ENCODE peak calls at places on chromosome 20, in nine cellular contexts. K is tibial nerve; D is NCI-H2029; T is stimulated activated CD8-positive, alpha-beta memory T cell treated with anti-CD3 and anti-CD28 coated beads, Interleukin-4, amount 100 ng/mL, for 1 hour; J is body of pancreas; A is anterior cingulate cortex; M is astrocyte of the cerebellum; N is NCI-H1436; H is CD8-positive, alpha-beta memory T cell. V is an unnamed sample.

GRCh38 chr20:49701313-49701731 is 12.4 kb downstream of the B4GALT5 start:
- DNase-seq in A (no peak), J (no peak), D (peak), N (no peak), K (no peak), T (no peak), H (peak), M (no peak), V (no peak)

GRCh38 chr20:20759132-20759531 is 46.7 kb upstream of the RALGAPA2 start:
- DNase-seq in J (no peak), H (no peak), M (no peak), K (no peak), A (no peak), T (no peak), N (no peak), D (no peak), V (no peak)

GRCh38 chr20:46512943-46513844 is at the start of gene ZNF334:
- DNase-seq in A (peak), H (no peak), N (peak), J (peak), M (no peak), K (no peak), T (no peak), D (peak), V (no peak)

GRCh38 chr20:46423882-46424482 is 17.6 kb upstream of the ELMO2 start:
- DNase-seq in T (no peak), H (no peak), J (no peak), M (no peak), A (no peak), N (no peak), K (no peak), D (no peak), V (no peak)

GRCh38 chr20:3813758-3814581 is 6.4 kb upstream of the AP5S1 start:
- DNase-seq in A (no peak), N (no peak), M (no peak), H (no peak), T (no peak), K (no peak), D (no peak), J (peak), V (no peak)

GRCh38 chr20:37690626-37691369 is 3.0 kb upstream of the CTNNBL1 start:
- DNase-seq in T (no peak), M (no peak), A (no peak), D (no peak), K (no peak), H (no peak), N (no peak), J (no peak), V (no peak)

GRCh38 chr20:7989379-7989778 is 30.2 kb downstream of the TMX4 start:
- DNase-seq in D (no peak), K (no peak), A (no peak), H (no peak), M (no peak), N (no peak), T (no peak), J (no peak), V (no peak)

GRCh38 chr20:63124782-63125580 is 91.0 kb downstream of the YTHDF1 start:
- DNase-seq in T (no peak), A (no peak), J (no peak), H (no peak), D (no peak), M (no peak), K (no peak), N (no peak), V (no peak)

GRCh38 chr20:46696791-46697279 is 7.6 kb upstream of the TP53RK start:
- DNase-seq in A (no peak), N (no peak), J (no peak), K (no peak), T (no peak), H (no peak), M (no peak), D (no peak), V (no peak)

GRCh38 chr20:38217791-38218565 is 42.6 kb downstream of the KIAA1755 start:
- DNase-seq in D (no peak), K (no peak), H (no peak), A (peak), N (no peak), J (peak), M (peak), T (no peak), V (peak)

GRCh38 chr20:61037498-61037897 is 214.6 kb upstream of the CDH4 start:
- DNase-seq in T (no peak), A (no peak), N (no peak), M (no peak), D (no peak), K (no peak), J (no peak), H (no peak), V (no peak)

GRCh38 chr20:38450412-38450975 is 15.4 kb upstream of the SNHG17 start:
- DNase-seq in D (no peak), K (no peak), A (no peak), J (no peak), T (no peak), H (no peak), N (no peak), M (no peak), V (no peak)

V was measured in kidney epithelial cell.